ENCODE peak calls at places on chromosome 6, in four cellular contexts. U is upper lobe of right lung, Q is omental fat pad, Y is NCI-H1105. X is an unnamed sample.

GRCh38 chr6:121158924-121159323 is 175.4 kb downstream of the TBC1D32 start:
- DNase-seq in U (no peak), Q (no peak), Y (no peak), X (no peak)

GRCh38 chr6:90941885-90942284 is 355.0 kb upstream of the MAP3K7 start:
- DNase-seq in U (no peak), Q (no peak), Y (no peak), X (no peak)

GRCh38 chr6:15387118-15387517 is 141.2 kb downstream of the JARID2 start:
- DNase-seq in U (no peak), Q (no peak), Y (no peak), X (peak)

GRCh38 chr6:109349419-109349987 is 32.8 kb downstream of the CD164 start:
- DNase-seq in U (no peak), Q (no peak), Y (peak), X (peak)

GRCh38 chr6:164477790-164478189 is 831.6 kb downstream of the C6orf118 start:
- DNase-seq in U (no peak), Q (no peak), Y (no peak), X (no peak)

GRCh38 chr6:134436281-134436815 is 118.4 kb upstream of the SGK1 start:
- DNase-seq in U (no peak), Q (peak), Y (no peak), X (peak)

GRCh38 chr6:14423330-14423729 is 305.8 kb downstream of the CD83 start:
- DNase-seq in U (no peak), Q (no peak), Y (no peak), X (no peak)

GRCh38 chr6:2081155-2082138 is 164.0 kb downstream of the GMDS start:
- DNase-seq in U (no peak), Q (no peak), Y (no peak), X (no peak)

GRCh38 chr6:126054802-126055201 is 68.5 kb downstream of the TRMT11 start:
- DNase-seq in U (no peak), Q (no peak), Y (no peak), X (no peak)

GRCh38 chr6:105562027-105562426 is 159.1 kb upstream of the PREP start:
- DNase-seq in U (no peak), Q (no peak), Y (no peak), X (no peak)

GRCh38 chr6:106520711-106521367 is 108.5 kb downstream of the RTN4IP1 start:
- DNase-seq in U (peak), Q (no peak), Y (no peak), X (no peak)

GRCh38 chr6:35487653-35488516 is 9.0 kb downstream of the TEAD3 start:
- DNase-seq in U (peak), Q (no peak), Y (no peak), X (peak)

GRCh38 chr6:57267586-57268293 is 45.6 kb upstream of the RAB23 start:
- DNase-seq in U (no peak), Q (no peak), Y (peak), X (peak)

GRCh38 chr6:136524339-136524935 is 25.8 kb downstream of the MAP7 start:
- DNase-seq in U (no peak), Q (no peak), Y (no peak), X (no peak)

GRCh38 chr6:133892444-133893323 is 3.8 kb downstream of the TCF21 start:
- DNase-seq in U (no peak), Q (no peak), Y (no peak), X (no peak)

GRCh38 chr6:157406666-157407065 is 25.7 kb downstream of the ZDHHC14 start:
- DNase-seq in U (no peak), Q (no peak), Y (no peak), X (no peak)

GRCh38 chr6:91497770-91498169 is 910.9 kb upstream of the MAP3K7 start:
- DNase-seq in U (no peak), Q (no peak), Y (no peak), X (no peak)

GRCh38 chr6:90885611-90886056 is 298.8 kb upstream of the MAP3K7 start:
- DNase-seq in U (no peak), Q (no peak), Y (no peak), X (no peak)

GRCh38 chr6:108068182-108068581 is 6.4 kb downstream of the OSTM1 start:
- DNase-seq in U (no peak), Q (no peak), Y (no peak), X (no peak)

GRCh38 chr6:30073489-30074240 is 1.9 kb downstream of the RNF39 start:
- DNase-seq in U (no peak), Q (no peak), Y (no peak), X (no peak)

GRCh38 chr6:25270559-25270958 is 8.6 kb upstream of the CARMIL1 start:
- DNase-seq in U (no peak), Q (no peak), Y (no peak), X (no peak)

GRCh38 chr6:142568857-142569597 is 267.2 kb downstream of the ADGRG6 start:
- DNase-seq in U (no peak), Q (no peak), Y (no peak), X (peak)

GRCh38 chr6:161961796-161962195 is 687.9 kb upstream of the AGPAT4 start:
- DNase-seq in U (no peak), Q (no peak), Y (no peak), X (no peak)

GRCh38 chr6:154500769-154501171 is 9.7 kb downstream of the CNKSR3 start:
- DNase-seq in U (no peak), Q (no peak), Y (no peak), X (no peak)

GRCh38 chr6:152124432-152125074 is 317.1 kb downstream of the ESR1 start:
- DNase-seq in U (no peak), Q (no peak), Y (peak), X (peak)

X was measured in AG08395.